ENCODE peak calls at places on chromosomes 7 and 10, in five cellular contexts. T is tibial artery, C is right lobe of liver, J is sigmoid colon, Y is hepatocyte. G is an unnamed sample.
A peak's percentile ranks its signal among the peaks of the same experiment; 100 is the strongest.

GRCh38 chr10:47026301-47027107 is 115.3 kb downstream of the PTPN20 start:
- DNase-seq in Y (no peak), T (no peak), C (peak; percentile 31), J (peak; percentile 48), G (no peak)

GRCh38 chr10:21501731-21502370 is 23.6 kb downstream of the SKIDA1 start:
- DNase-seq in Y (no peak), J (no peak), T (no peak), C (no peak), G (peak; percentile 14)

GRCh38 chr7:30285067-30285530 is 702 bp downstream of the ZNRF2 start:
- DNase-seq in J (peak; percentile 68), T (peak; percentile 22), Y (peak; percentile 76), C (peak; percentile 67), G (peak; percentile 81)

GRCh38 chr10:13587367-13587766 is 602 bp downstream of the PRPF18 start:
- DNase-seq in T (no peak), J (no peak), C (peak; percentile 55), Y (peak; percentile 40), G (peak; percentile 6)

GRCh38 chr10:119526149-119526548 is 16.4 kb downstream of the RGS10 start:
- DNase-seq in Y (no peak), C (no peak), T (no peak), J (no peak), G (no peak)

GRCh38 chr7:87310790-87311419 is 34.6 kb upstream of the CROT start:
- DNase-seq in C (no peak), Y (no peak), T (no peak), J (no peak), G (peak; percentile 52)

GRCh38 chr7:803243-803635 is 29.0 kb upstream of the SUN1 start:
- DNase-seq in J (no peak), T (no peak), Y (no peak), C (no peak), G (no peak)

GRCh38 chr7:134504660-134505164 is 22.7 kb upstream of the AKR1B10 start:
- DNase-seq in C (no peak), Y (no peak), T (peak; percentile 53), J (no peak), G (no peak)

GRCh38 chr7:116025098-116025809 is 5.3 kb downstream of the TFEC start:
- DNase-seq in J (no peak), Y (peak; percentile 16), C (no peak), T (no peak), G (no peak)

GRCh38 chr10:52400564-52400963 is 86.5 kb downstream of the DKK1 start:
- DNase-seq in Y (no peak), C (no peak), J (no peak), T (no peak), G (no peak)

GRCh38 chr7:108455833-108456677 is at the start of gene NRCAM:
- DNase-seq in J (no peak), C (peak; percentile 54), T (no peak), Y (peak; percentile 88), G (peak; percentile 95)

GRCh38 chr7:18396953-18397352 is 98.6 kb upstream of the HDAC9 start:
- DNase-seq in Y (no peak), J (no peak), T (no peak), C (no peak), G (no peak)
- H3K4me1 ChIP-seq in Y (peaks cover 3% of the 10 kb centered on the region), J (no peaks in the 10 kb centered on the region), T (no peaks in the 10 kb centered on the region), C (no peaks in the 10 kb centered on the region), G (peaks cover 23% of the 10 kb centered on the region)

DNA sequence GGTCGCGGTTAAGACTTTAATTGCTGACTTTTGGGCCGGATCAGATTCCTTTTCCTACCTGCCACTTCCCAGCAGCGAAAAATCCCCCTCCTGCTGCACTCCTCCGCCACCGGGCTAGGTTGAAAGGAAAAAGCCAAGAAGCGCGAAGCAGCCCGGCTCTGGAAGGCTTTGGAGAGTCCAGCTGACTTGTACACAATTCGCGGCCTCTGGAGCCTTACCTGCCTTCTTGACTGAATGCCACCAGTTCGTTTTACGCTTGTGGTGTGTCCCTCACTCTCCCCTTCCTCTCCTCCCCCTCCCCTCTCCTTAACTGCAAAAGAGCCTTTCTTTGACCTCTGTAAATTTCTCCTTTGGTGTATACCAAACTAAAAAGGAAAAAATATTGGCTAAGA is 2.7 kb upstream of the FEZF1 start:
- DNase-seq in Y (no peak), C (no peak), T (no peak), J (no peak), G (peak; percentile 76)
- H3K4me1 ChIP-seq in Y (peaks cover 29% of the 10 kb centered on the region), C (no peaks in the 10 kb centered on the region), T (peaks cover 54% of the 10 kb centered on the region), J (peaks cover 56% of the 10 kb centered on the region), G (peaks cover 15% of the 10 kb centered on the region)

DNA sequence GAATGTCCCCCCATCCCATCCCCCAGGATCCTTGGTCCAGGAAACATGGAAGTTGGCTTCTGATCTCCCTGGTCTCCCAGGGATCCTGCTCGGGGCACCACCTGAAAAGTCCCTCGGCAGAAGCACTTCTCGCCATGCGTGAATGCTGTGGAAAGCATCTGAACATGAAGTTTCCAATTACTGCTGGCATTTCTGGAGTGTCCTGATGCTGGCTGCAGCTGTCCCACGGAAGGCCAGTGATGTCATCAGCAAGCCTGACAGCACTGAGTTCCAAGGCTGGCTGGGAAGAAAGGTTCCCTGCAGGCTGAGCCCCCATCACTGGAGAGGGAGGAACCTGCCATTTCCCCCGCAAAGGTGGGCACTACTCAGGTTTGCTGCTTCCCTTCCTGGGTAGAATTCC is 71.4 kb downstream of the KCNMA1 start:
- DNase-seq in Y (no peak), C (no peak), J (no peak), T (no peak), G (no peak)
- H3K4me1 ChIP-seq in Y (no peaks in the 10 kb centered on the region), C (no peaks in the 10 kb centered on the region), J (peaks cover 60% of the 10 kb centered on the region), T (peaks cover 67% of the 10 kb centered on the region), G (peaks cover 22% of the 10 kb centered on the region)

DNA sequence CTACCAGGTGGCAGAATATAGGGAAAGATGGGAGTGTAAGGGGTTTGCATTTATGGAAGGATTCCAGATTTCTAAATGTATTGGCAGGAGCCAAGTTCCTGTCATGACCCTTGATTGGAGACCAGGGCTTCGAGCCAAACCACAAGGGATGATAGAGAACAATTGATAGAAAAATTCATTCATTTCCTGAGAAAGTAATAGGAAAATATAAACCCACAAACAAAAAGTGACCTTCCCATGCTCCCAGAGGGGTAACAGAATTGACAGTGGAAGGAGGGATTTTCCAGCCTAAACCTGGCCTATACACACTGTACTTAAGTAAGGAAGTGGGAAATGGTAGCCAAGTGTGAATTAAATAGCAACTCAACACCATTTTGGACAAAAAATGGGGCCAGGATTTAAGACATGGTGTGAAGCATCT is 22.4 kb upstream of the IFIT2 start:
- DNase-seq in C (no peak), Y (no peak), T (no peak), J (no peak), G (no peak)
- H3K4me1 ChIP-seq in C (no peaks in the 10 kb centered on the region), Y (peaks cover 26% of the 10 kb centered on the region), T (peaks cover 80% of the 10 kb centered on the region), J (peaks cover 56% of the 10 kb centered on the region), G (peaks cover 22% of the 10 kb centered on the region)

GRCh38 chr7:139116999-139117398 is 7.5 kb upstream of the ZC3HAV1 start:
- DNase-seq in T (no peak), J (no peak), Y (no peak), C (no peak), G (no peak)
- H3K4me1 ChIP-seq in T (no peaks in the 10 kb centered on the region), J (no peaks in the 10 kb centered on the region), Y (no peaks in the 10 kb centered on the region), C (no peaks in the 10 kb centered on the region), G (no peaks in the 10 kb centered on the region)

DNA sequence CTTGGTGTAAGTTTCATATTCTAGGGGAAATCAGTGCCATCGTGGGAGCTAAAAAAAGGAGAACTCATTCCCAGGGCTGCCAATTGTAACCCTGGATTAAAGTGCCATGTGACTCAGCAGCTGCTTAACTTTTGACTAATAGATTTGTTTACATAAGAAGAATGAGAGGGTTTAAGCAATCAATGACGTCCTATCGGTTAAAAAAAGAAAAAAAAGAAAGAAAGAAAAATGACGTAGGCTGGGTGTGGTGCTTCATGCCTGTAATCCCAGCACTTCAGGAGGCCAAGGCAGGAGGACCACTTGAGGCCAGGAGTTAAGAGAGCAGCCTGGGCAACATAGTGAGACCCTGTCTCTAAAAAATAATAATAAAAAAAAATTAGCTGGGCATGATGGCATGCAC is 116.2 kb upstream of the AFAP1L2 start:
- DNase-seq in T (no peak), Y (peak; percentile 53), C (no peak), J (no peak), G (no peak)
- H3K4me1 ChIP-seq in T (peaks cover 11% of the 10 kb centered on the region), Y (peaks cover 47% of the 10 kb centered on the region), C (no peaks in the 10 kb centered on the region), J (peaks cover 2% of the 10 kb centered on the region), G (peaks cover 80% of the 10 kb centered on the region)